ENCODE peak calls at places on chromosomes 12 and 14, in four cellular contexts. F, X, M and R are unnamed samples.

GRCh38 chr12:109111775-109112491 is 4.5 kb upstream of the ACACB start:
- DNase-seq in X (peak; percentile 24), M (no peak), F (peak; percentile 80), R (peak; percentile 74)

GRCh38 chr14:102196436-102197230 is 56.9 kb downstream of the WDR20 start:
- DNase-seq in X (no peak), M (no peak), F (no peak), R (no peak)

GRCh38 chr12:25645421-25645820 is 92.3 kb upstream of the LMNTD1 start:
- DNase-seq in M (no peak), X (no peak), F (no peak), R (no peak)

GRCh38 chr12:49091056-49091835 is 3.4 kb downstream of the DHH start:
- DNase-seq in M (no peak), F (no peak), X (no peak), R (no peak)

GRCh38 chr14:102246071-102246470 is 58.9 kb downstream of the MOK start:
- DNase-seq in X (no peak), F (no peak), M (no peak), R (no peak)

GRCh38 chr14:105426416-105427130 is 6.9 kb downstream of the MTA1 start:
- DNase-seq in F (no peak), X (no peak), M (no peak), R (no peak)

GRCh38 chr12:107448198-107448597 is 237.4 kb upstream of the PWP1 start:
- DNase-seq in M (no peak), X (no peak), F (no peak), R (peak; percentile 25)

GRCh38 chr12:50597200-50598195 is 92.7 kb downstream of the DIP2B start:
- DNase-seq in F (peak; percentile 80), X (peak; percentile 89), M (peak; percentile 55), R (peak; percentile 83)

GRCh38 chr14:79852975-79853374 is 358.3 kb downstream of the DIO2 start:
- DNase-seq in X (no peak), M (no peak), F (no peak), R (no peak)

GRCh38 chr14:49363926-49364751 is 222.0 kb downstream of the RPS29 start:
- DNase-seq in X (no peak), M (no peak), F (no peak), R (no peak)

GRCh38 chr14:50023671-50024490 is 92.5 kb downstream of the VCPKMT start:
- DNase-seq in X (peak; percentile 89), F (no peak), M (no peak), R (peak; percentile 85)

GRCh38 chr12:131711551-131712205 is 788 bp downstream of the SFSWAP start:
- DNase-seq in X (no peak), F (peak; percentile 9), M (no peak), R (no peak)
- H3K27ac ChIP-seq in X (peak overlapping the region; percentile 100), F (peak overlapping the region; percentile 98), M (peak overlapping the region; percentile 99), R (no peak overlapping the region)

DNA sequence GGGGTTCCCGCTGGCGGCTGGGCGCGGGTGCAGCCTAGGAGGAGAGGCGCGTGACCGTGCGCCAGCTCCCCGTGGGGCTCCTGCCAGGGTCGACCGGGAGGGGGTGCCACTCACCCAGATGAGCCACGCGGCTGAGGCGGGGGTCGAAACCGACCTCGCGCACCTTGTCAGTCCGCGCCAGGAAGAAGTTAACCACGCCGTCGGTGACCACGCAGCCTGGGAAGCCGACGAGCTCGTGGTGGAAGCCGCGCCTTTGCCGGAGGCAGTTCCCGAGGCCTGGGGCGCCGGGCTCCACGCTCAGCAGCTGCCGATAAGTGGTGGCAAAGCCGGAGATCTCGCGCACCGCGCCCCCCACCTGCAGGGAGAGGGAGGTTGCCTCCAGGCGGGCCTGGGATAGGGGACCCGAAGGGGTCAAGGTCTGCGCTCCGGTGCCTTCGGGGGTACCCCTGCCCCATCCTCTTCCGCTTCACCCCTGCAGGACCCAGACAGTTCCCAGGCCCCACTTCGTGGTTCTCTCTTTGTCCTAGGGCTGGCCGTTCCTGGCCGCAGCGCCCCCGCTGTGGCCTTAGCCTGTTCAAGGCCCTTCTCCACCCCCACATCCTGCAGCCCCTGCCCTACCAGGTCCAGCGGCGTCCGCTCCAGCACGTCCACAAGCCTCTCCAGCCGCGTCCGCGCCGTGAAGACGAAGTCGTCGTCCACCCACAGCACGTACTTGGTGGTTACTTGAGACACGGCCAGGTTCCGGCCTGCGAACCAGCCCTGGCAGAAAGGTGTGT is 5.3 kb downstream of the B4GALNT1 start:
- DNase-seq in M (no peak), F (no peak), X (no peak), R (no peak)
- TF ChIP-seq EZH2 in M (no peak), F (peak; percentile 58), X (peak; percentile 49), R (no peak)

GRCh38 chr12:100077367-100077766 is 65.3 kb downstream of the BLTP3B start:
- DNase-seq in F (no peak), X (no peak), M (no peak), R (peak; percentile 10)
- TF ChIP-seq CTCF in F (no peak), X (peak; percentile 7), M (no peak), R (peak; percentile 48)

GRCh38 chr12:2339022-2339431 is 286.2 kb downstream of the CACNA1C start:
- DNase-seq in F (peak; percentile 18), X (peak; percentile 88), M (no peak), R (peak; percentile 69)
- H3K27ac ChIP-seq in F (no peak overlapping the region), X (peak overlapping the region; percentile 42), M (no peak overlapping the region), R (peak overlapping the region; percentile 71)

GRCh38 chr14:32940066-32940651 is 1.5 kb downstream of the NPAS3 start:
- DNase-seq in F (peak; percentile 37), M (no peak), X (peak; percentile 65), R (peak; percentile 55)

GRCh38 chr14:32938719-32939253 is at the start of gene NPAS3:
- DNase-seq in X (no peak), F (no peak), M (no peak), R (no peak)

GRCh38 chr14:32940711-32941667 is 2.3 kb downstream of the NPAS3 start:
- DNase-seq in X (no peak), F (no peak), M (no peak), R (no peak)

GRCh38 chr14:32941668-32942065 is 3.0 kb downstream of the NPAS3 start:
- DNase-seq in M (no peak), F (no peak), X (no peak), R (peak; percentile 19)

GRCh38 chr14:32939254-32940065 is 781 bp downstream of the NPAS3 start:
- DNase-seq in F (peak; percentile 68), X (peak; percentile 75), M (no peak), R (peak; percentile 63)
- TF ChIP-seq EZH2 in F (no peak), X (no peak), M (no peak), R (no peak)

GRCh38 chr12:131982041-131982440 is 32.3 kb downstream of the EP400 start:
- DNase-seq in X (no peak), F (no peak), M (no peak), R (no peak)

GRCh38 chr12:131983026-131983425 is 33.3 kb downstream of the EP400 start:
- DNase-seq in F (no peak), M (no peak), X (no peak), R (no peak)

GRCh38 chr12:131979606-131980005 is 29.9 kb downstream of the EP400 start:
- DNase-seq in M (no peak), F (no peak), X (no peak), R (no peak)

GRCh38 chr12:131981388-131981787 is 31.6 kb downstream of the EP400 start:
- DNase-seq in X (no peak), M (no peak), F (no peak), R (no peak)

DNA sequence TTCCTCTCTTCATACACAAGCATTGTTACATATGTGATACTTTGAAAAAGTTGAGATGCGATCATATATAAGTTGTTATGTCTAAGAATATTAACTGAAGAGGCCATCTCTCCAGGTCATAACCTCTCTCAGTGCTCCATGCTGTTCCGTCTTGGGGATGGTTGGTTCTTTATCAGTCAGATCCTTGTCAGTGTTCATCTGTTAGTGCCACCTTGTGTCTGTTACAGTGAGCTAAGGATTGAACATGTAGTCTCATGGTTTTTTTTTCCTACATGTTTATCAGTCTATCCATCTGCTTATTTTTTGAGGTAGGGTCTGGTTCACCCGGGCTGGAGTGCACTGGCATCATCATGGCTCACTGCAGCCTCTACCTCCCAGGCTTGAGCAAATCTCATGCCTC is 30.5 kb downstream of the EP400 start:
- DNase-seq in M (no peak), X (no peak), F (no peak), R (peak; percentile 35)
- TF ChIP-seq CTCF in M (no peak), X (no peak), F (no peak), R (peak; percentile 60)

GRCh38 chr12:87038098-87038497 is 781.9 kb upstream of the MGAT4C start:
- DNase-seq in X (no peak), M (no peak), F (no peak), R (no peak)
- H3K27ac ChIP-seq in X (no peak overlapping the region), M (no peak overlapping the region), F (no peak overlapping the region), R (no peak overlapping the region)